ENCODE peak calls at places on chromosomes 13 and 19, in five cellular contexts. G is tibial nerve; T is WERI-Rb-1; U is stimulated activated CD4-positive, alpha-beta T cell treated with anti-CD3 and anti-CD28 coated beads, TNF-alpha, amount 100 ng/mL, for 4 hours; S is SHP77. C is an unnamed sample.

GRCh38 chr19:41415154-41415571 is 12.0 kb downstream of the B3GNT8 start:
- DNase-seq in U (no peak), S (peak), G (no peak), T (no peak), C (no peak)

GRCh38 chr13:61286148-61286745 is 129.4 kb downstream of the PCDH20 start:
- DNase-seq in S (peak), G (no peak), U (no peak), T (peak), C (no peak)

GRCh38 chr19:13537454-13537853 is 31.2 kb upstream of the CACNA1A start:
- DNase-seq in G (no peak), T (no peak), U (no peak), S (peak), C (no peak)

GRCh38 chr19:38263696-38264485 is 482 bp upstream of the SPINT2 start:
- DNase-seq in S (no peak), T (no peak), G (no peak), U (peak), C (peak)

GRCh38 chr13:89726690-89727435 is 1620.6 kb upstream of the MIR17HG start:
- DNase-seq in G (no peak), S (no peak), U (no peak), T (no peak), C (no peak)

GRCh38 chr19:38952395-38953165 is 21.8 kb downstream of the MRPS12 start:
- DNase-seq in T (no peak), U (no peak), S (peak), G (no peak), C (no peak)

GRCh38 chr19:41995959-41996797 is 2.1 kb upstream of the ATP1A3 start:
- DNase-seq in U (no peak), S (peak), G (no peak), T (peak), C (no peak)

GRCh38 chr19:50702870-50703829 is 16.5 kb downstream of the SHANK1 start:
- DNase-seq in U (no peak), G (no peak), S (no peak), T (peak), C (no peak)

GRCh38 chr19:41133260-41133659 is 19.0 kb downstream of the CYP2F1 start:
- DNase-seq in U (no peak), G (no peak), S (no peak), T (no peak), C (no peak)

GRCh38 chr19:719081-719512 is 10.4 kb downstream of the PALM start:
- DNase-seq in U (no peak), G (peak), T (no peak), S (no peak), C (peak)

GRCh38 chr19:29271911-29272310 is 59.0 kb upstream of the UQCRFS1 start:
- DNase-seq in G (no peak), S (no peak), T (no peak), U (no peak), C (no peak)

GRCh38 chr13:93249259-93249917 is 22.8 kb downstream of the GPC6 start:
- DNase-seq in T (no peak), S (no peak), U (no peak), G (no peak), C (no peak)

GRCh38 chr13:106401081-106401480 is 134.4 kb downstream of the EFNB2 start:
- DNase-seq in T (no peak), S (no peak), G (no peak), U (no peak), C (no peak)

GRCh38 chr13:24022568-24022967 is 125.3 kb upstream of the C1QTNF9B start:
- DNase-seq in G (no peak), T (no peak), U (no peak), S (no peak), C (no peak)

GRCh38 chr19:13001502-13002388 is 6.5 kb downstream of the NFIX start:
- DNase-seq in S (no peak), G (no peak), U (no peak), T (no peak), C (peak)

GRCh38 chr13:62920181-62920580 is 1504.5 kb upstream of the PCDH20 start:
- DNase-seq in T (no peak), G (no peak), S (no peak), U (no peak), C (no peak)

GRCh38 chr13:37127706-37128241 is 22.3 kb upstream of the CSNK1A1L start:
- DNase-seq in T (no peak), G (no peak), U (no peak), S (no peak), C (peak)

GRCh38 chr13:43261018-43261417 is 237.6 kb downstream of the DNAJC15 start:
- DNase-seq in T (no peak), G (no peak), U (no peak), S (no peak), C (no peak)

GRCh38 chr19:12994701-12995595 is at the start of gene NFIX:
- DNase-seq in S (no peak), U (peak), T (peak), G (peak), C (peak)

GRCh38 chr13:36431204-36432105 is 840 bp upstream of the CCNA1 start:
- DNase-seq in U (no peak), S (peak), G (no peak), T (peak), C (peak)

GRCh38 chr19:29495091-29495490 is 30.7 kb upstream of the VSTM2B start:
- DNase-seq in S (no peak), U (no peak), G (no peak), T (no peak), C (no peak)

GRCh38 chr13:51728972-51729371 is 75.0 kb downstream of the DHRS12 start:
- DNase-seq in G (no peak), U (no peak), S (no peak), T (no peak), C (no peak)

GRCh38 chr19:3010871-3011270 is 18.2 kb downstream of the TLE2 start:
- DNase-seq in U (no peak), S (no peak), T (no peak), G (no peak), C (no peak)

GRCh38 chr19:38280030-38280921 is 15.9 kb downstream of the SPINT2 start:
- DNase-seq in G (no peak), U (no peak), T (no peak), S (no peak), C (no peak)

GRCh38 chr19:18419699-18420460 is 682 bp downstream of the SSBP4 start:
- DNase-seq in G (no peak), T (no peak), U (no peak), S (peak), C (peak)

GRCh38 chr19:7506385-7507328 is 9.2 kb upstream of the ZNF358 start:
- DNase-seq in T (peak), U (no peak), G (peak), S (peak), C (peak)

GRCh38 chr13:51841732-51842131 is 3.2 kb downstream of the TMEM272 start:
- DNase-seq in G (no peak), S (no peak), T (no peak), U (no peak), C (no peak)